ENCODE peak calls at places on chromosomes 5 and 9, in five cellular contexts. G, K, N, F and P are unnamed samples.
A peak's percentile ranks its signal among the peaks of the same experiment; 100 is the strongest.

GRCh38 chr5:150317048-150318003 is 14.6 kb upstream of the ARSI start:
- DNase-seq in G (peak; percentile 94), K (no peak), N (peak; percentile 98), F (no peak), P (peak; percentile 55)

GRCh38 chr5:153831976-153832375 is 206.7 kb downstream of the FAM114A2 start:
- DNase-seq in G (peak; percentile 61), K (no peak), N (peak; percentile 73), F (no peak), P (no peak)

GRCh38 chr5:137273511-137273910 is 225.6 kb downstream of the SPOCK1 start:
- DNase-seq in G (no peak), K (no peak), N (no peak), F (no peak), P (no peak)

GRCh38 chr5:179221196-179221876 is 123.9 kb downstream of the ADAMTS2 start:
- DNase-seq in G (no peak), K (no peak), N (no peak), F (no peak), P (no peak)

GRCh38 chr5:63931841-63932240 is 30.4 kb downstream of the HTR1A start:
- DNase-seq in G (no peak), K (no peak), N (no peak), F (no peak), P (no peak)

GRCh38 chr9:94928696-94929372 is 202.3 kb downstream of the AOPEP start:
- DNase-seq in G (no peak), K (no peak), N (no peak), F (no peak), P (no peak)

GRCh38 chr5:10018670-10019069 is 231.0 kb downstream of the ATPSCKMT start:
- DNase-seq in G (peak; percentile 78), K (no peak), N (peak; percentile 95), F (no peak), P (no peak)

GRCh38 chr5:89187883-89188465 is 305.0 kb upstream of the MEF2C start:
- DNase-seq in G (no peak), K (no peak), N (no peak), F (no peak), P (no peak)

GRCh38 chr9:108099854-108100253 is 610.3 kb upstream of the KLF4 start:
- DNase-seq in G (peak; percentile 73), K (no peak), N (no peak), F (no peak), P (no peak)

GRCh38 chr5:1652873-1653707 is 129.3 kb upstream of the LPCAT1 start:
- DNase-seq in G (no peak), K (no peak), N (no peak), F (no peak), P (peak; percentile 33)

GRCh38 chr9:98306384-98307145 is 51.1 kb upstream of the TBC1D2 start:
- DNase-seq in G (peak; percentile 77), K (no peak), N (no peak), F (no peak), P (no peak)

GRCh38 chr9:22005083-22005699 is 3.9 kb downstream of the CDKN2B start:
- DNase-seq in G (no peak), K (no peak), N (peak; percentile 79), F (no peak), P (peak; percentile 64)

GRCh38 chr9:8179381-8180053 is 379.9 kb upstream of the DMAC1 start:
- DNase-seq in G (no peak), K (no peak), N (no peak), F (no peak), P (no peak)

GRCh38 chr9:121989010-121989409 is 104.1 kb downstream of the TTLL11 start:
- DNase-seq in G (no peak), K (peak; percentile 23), N (no peak), F (peak; percentile 33), P (peak; percentile 80)

GRCh38 chr5:175654807-175655206 is 3.1 kb upstream of the HRH2 start:
- DNase-seq in G (no peak), K (no peak), N (no peak), F (no peak), P (no peak)

GRCh38 chr9:109887079-109887478 is 107.1 kb downstream of the PALM2AKAP2 start:
- DNase-seq in G (no peak), K (no peak), N (peak; percentile 81), F (no peak), P (no peak)

GRCh38 chr5:157870837-157871834 is 12.2 kb upstream of the CLINT1 start:
- DNase-seq in G (peak; percentile 78), K (no peak), N (peak; percentile 71), F (no peak), P (no peak)

GRCh38 chr5:74085782-74086181 is 459.8 kb downstream of the ARHGEF28 start:
- DNase-seq in G (no peak), K (no peak), N (no peak), F (no peak), P (no peak)

GRCh38 chr5:864492-865167 is 13.8 kb upstream of the ZDHHC11 start:
- DNase-seq in G (no peak), K (no peak), N (no peak), F (no peak), P (no peak)

GRCh38 chr5:14075937-14076336 is 67.2 kb upstream of the TRIO start:
- DNase-seq in G (no peak), K (no peak), N (no peak), F (no peak), P (no peak)

GRCh38 chr5:173479711-173480110 is 136.7 kb downstream of the BOD1 start:
- DNase-seq in G (no peak), K (no peak), N (peak; percentile 70), F (no peak), P (no peak)

GRCh38 chr5:1135696-1136525 is 24.0 kb upstream of the SLC12A7 start:
- DNase-seq in G (no peak), K (no peak), N (no peak), F (no peak), P (no peak)

GRCh38 chr5:135491552-135492318 is 39.6 kb upstream of the TIFAB start:
- DNase-seq in G (peak; percentile 69), K (no peak), N (no peak), F (no peak), P (peak; percentile 66)

GRCh38 chr9:134063088-134063875 is 4.5 kb downstream of the BRD3 start:
- DNase-seq in G (no peak), K (no peak), N (no peak), F (no peak), P (peak; percentile 25)

GRCh38 chr9:2271426-2271825 is 256.3 kb downstream of the SMARCA2 start:
- DNase-seq in G (peak; percentile 79), K (no peak), N (no peak), F (peak; percentile 53), P (peak; percentile 88)

GRCh38 chr5:16025681-16026080 is 153.9 kb downstream of the MARCHF11 start:
- DNase-seq in G (no peak), K (no peak), N (no peak), F (no peak), P (no peak)

GRCh38 chr9:98287383-98287782 is 31.9 kb upstream of the TBC1D2 start:
- DNase-seq in G (no peak), K (no peak), N (no peak), F (no peak), P (peak; percentile 84)

GRCh38 chr9:23608456-23608855 is 217.6 kb downstream of the ELAVL2 start:
- DNase-seq in G (no peak), K (no peak), N (no peak), F (no peak), P (no peak)

GRCh38 chr5:15008476-15008875 is 136.9 kb upstream of the ANKH start:
- DNase-seq in G (peak; percentile 98), K (no peak), N (peak; percentile 95), F (no peak), P (peak; percentile 52)

GRCh38 chr5:32572778-32573480 is 12.4 kb upstream of the SUB1 start:
- DNase-seq in G (no peak), K (no peak), N (no peak), F (no peak), P (no peak)

GRCh38 chr9:84230355-84231136 is 110.0 kb downstream of the SLC28A3 start:
- DNase-seq in G (no peak), K (no peak), N (peak; percentile 48), F (no peak), P (no peak)

GRCh38 chr9:94300470-94301301 is 27.8 kb downstream of the NUTM2F start:
- DNase-seq in G (no peak), K (no peak), N (no peak), F (no peak), P (no peak)

GRCh38 chr5:124111886-124112285 is 599.9 kb downstream of the CSNK1G3 start:
- DNase-seq in G (peak; percentile 77), K (no peak), N (peak; percentile 10), F (no peak), P (no peak)

GRCh38 chr5:19837536-19838179 is 150.3 kb downstream of the CDH18 start:
- DNase-seq in G (no peak), K (no peak), N (peak; percentile 32), F (no peak), P (no peak)

GRCh38 chr9:106860731-106861584 is 2.0 kb upstream of the ZNF462 start:
- DNase-seq in G (peak; percentile 49), K (peak; percentile 61), N (peak; percentile 62), F (no peak), P (peak; percentile 55)
- H2BK12ac ChIP-seq in G (peak overlapping the region; percentile 45), K (no peak overlapping the region), N (peak overlapping the region; percentile 31), F (peak overlapping the region; percentile 85), P (no peak overlapping the region)

DNA sequence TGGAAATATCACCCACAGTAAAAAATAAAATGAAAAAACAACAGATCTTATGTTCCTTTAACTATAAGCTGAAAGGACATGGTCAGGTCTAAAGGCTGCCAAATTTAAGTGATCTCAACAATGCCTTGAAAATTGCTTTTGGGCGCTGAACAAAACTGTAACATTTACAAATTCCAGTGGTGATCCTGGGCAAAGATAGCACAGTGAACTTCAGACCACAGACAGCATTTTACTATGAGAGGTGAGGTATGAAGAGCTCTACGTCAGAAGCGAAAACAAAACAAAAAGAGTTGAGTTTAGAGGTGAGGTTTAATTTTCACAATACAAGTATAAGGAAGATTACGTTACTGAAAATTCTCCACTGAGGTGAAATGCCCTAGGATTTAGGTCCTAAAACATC is 165.8 kb upstream of the STK32A start:
- DNase-seq in G (peak; percentile 38), K (no peak), N (no peak), F (no peak), P (no peak)
- H2BK12ac ChIP-seq in G (no peak overlapping the region), K (no peak overlapping the region), N (no peak overlapping the region), F (no peak overlapping the region), P (no peak overlapping the region)

GRCh38 chr5:155665371-155665770 is 651.8 kb downstream of the KIF4B start:
- DNase-seq in G (no peak), K (no peak), N (no peak), F (no peak), P (no peak)
- H2BK12ac ChIP-seq in G (no peak overlapping the region), K (no peak overlapping the region), N (no peak overlapping the region), F (no peak overlapping the region), P (no peak overlapping the region)

GRCh38 chr5:159415301-159415937 is 85.1 kb upstream of the IL12B start:
- DNase-seq in G (no peak), K (no peak), N (no peak), F (no peak), P (no peak)
- H2BK12ac ChIP-seq in G (no peak overlapping the region), K (no peak overlapping the region), N (no peak overlapping the region), F (no peak overlapping the region), P (no peak overlapping the region)

DNA sequence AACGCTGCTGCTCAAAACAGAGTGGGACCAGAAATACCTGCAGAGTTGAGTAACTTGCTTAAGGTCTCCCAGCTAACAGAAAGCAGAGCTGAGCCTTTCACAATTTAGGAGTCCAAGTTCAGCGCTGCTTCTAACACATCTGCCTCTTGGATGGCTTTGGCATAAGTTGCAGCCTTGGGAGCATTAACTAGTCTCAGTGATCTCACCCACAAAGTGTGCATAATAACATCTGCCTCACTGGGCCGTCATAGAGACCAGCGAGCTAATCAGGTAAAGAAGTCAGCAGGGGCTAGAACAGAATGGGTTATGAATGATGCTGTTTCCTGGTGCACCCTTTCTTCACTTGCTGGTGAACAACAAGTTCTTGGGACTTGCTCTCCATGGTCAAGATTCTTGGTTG is 36.5 kb downstream of the WWC1 start:
- DNase-seq in G (no peak), K (no peak), N (no peak), F (no peak), P (no peak)
- H2BK12ac ChIP-seq in G (no peak overlapping the region), K (no peak overlapping the region), N (no peak overlapping the region), F (no peak overlapping the region), P (no peak overlapping the region)